ENCODE peak calls at places on chromosome 16, in seven cellular contexts. E is HEK293T; H is stimulated activated naive CD4-positive, alpha-beta T cell; B is activated T-cell treated with anti-CD3 and anti-CD28 coated beads, Interleukin-2, amount 50 U/mL, for 24 hours; G is HTR-8/SVneo; J is stimulated activated CD4-positive, alpha-beta T cell treated with anti-CD3 and anti-CD28 coated beads, Interleukin-2, amount 100 ng/mL, for 4 hours; S is OCI-M1. T is an unnamed sample.

GRCh38 chr16:85123891-85124635 is 11.8 kb upstream of the CIBAR2 start:
- DNase-seq in E (no peak), H (no peak), B (no peak), G (no peak), J (no peak), S (no peak), T (no peak)

GRCh38 chr16:68762996-68763756 is 26.1 kb downstream of the CDH1 start:
- DNase-seq in E (no peak), H (no peak), B (no peak), G (no peak), J (no peak), S (no peak), T (no peak)

GRCh38 chr16:77585379-77585778 is 136.9 kb upstream of the NUDT7 start:
- DNase-seq in E (no peak), H (no peak), B (no peak), G (no peak), J (no peak), S (no peak), T (peak; percentile 14)

GRCh38 chr16:78235168-78235800 is 135.8 kb downstream of the WWOX start:
- DNase-seq in E (peak; percentile 86), H (peak; percentile 3), B (peak; percentile 76), G (peak; percentile 24), J (peak; percentile 45), S (peak; percentile 75), T (peak; percentile 83)

GRCh38 chr16:57568173-57568678 is 25.8 kb downstream of the ADGRG5 start:
- DNase-seq in E (no peak), H (no peak), B (no peak), G (no peak), J (no peak), S (no peak), T (no peak)

GRCh38 chr16:11032922-11033291 is 88.5 kb downstream of the CLEC16A start:
- DNase-seq in E (no peak), H (no peak), B (no peak), G (no peak), J (no peak), S (no peak), T (no peak)

GRCh38 chr16:3878610-3879009 is 1.9 kb downstream of the CREBBP start:
- DNase-seq in E (no peak), H (no peak), B (no peak), G (no peak), J (no peak), S (peak; percentile 65), T (peak; percentile 59)

GRCh38 chr16:20383106-20384029 is 21.2 kb downstream of the PDILT start:
- DNase-seq in E (peak; percentile 74), H (peak; percentile 15), B (peak; percentile 38), G (peak; percentile 62), J (peak; percentile 8), S (peak; percentile 83), T (peak; percentile 84)

GRCh38 chr16:2749936-2750335 is 2.5 kb upstream of the SRRM2 start:
- DNase-seq in E (no peak), H (no peak), B (no peak), G (no peak), J (no peak), S (no peak), T (no peak)

GRCh38 chr16:54286330-54287017 is at the start of gene IRX3:
- DNase-seq in E (peak; percentile 87), H (no peak), B (no peak), G (peak; percentile 44), J (no peak), S (no peak), T (peak; percentile 94)